ENCODE peak calls at places on chromosomes 12 and 14, in nine cellular contexts. N is fibroblast of lung, V is breast epithelium, U is body of pancreas, Q is heart left ventricle, R is psoas muscle, T is HCT116, X is Peyer's patch, Y is upper lobe of right lung. A is an unnamed sample. For H3K27me3, the result is how much of the 10 kb centered on the place peaks cover.

GRCh38 chr12:108112815-108113556 is 16.1 kb upstream of the WSCD2 start:
- DNase-seq in N (no peak), V (no peak), U (no peak), Q (no peak), R (peak), T (no peak), X (no peak), Y (no peak), A (no peak)

GRCh38 chr12:120468271-120468845 is 1.2 kb downstream of the SRSF9 start:
- DNase-seq in N (peak), V (no peak), U (peak), Q (peak), R (peak), T (no peak), X (peak), Y (peak), A (no peak)

GRCh38 chr12:102438047-102438822 is 42.1 kb downstream of the IGF1 start:
- DNase-seq in N (peak), V (no peak), U (no peak), Q (no peak), R (no peak), T (no peak), X (no peak), Y (no peak), A (no peak)

GRCh38 chr12:69321356-69321755 is 26.8 kb upstream of the LYZ start:
- DNase-seq in N (no peak), V (no peak), U (no peak), Q (no peak), R (no peak), T (no peak), X (no peak), Y (no peak), A (no peak)

GRCh38 chr12:118188690-118189371 is 52.9 kb downstream of the PEBP1 start:
- DNase-seq in N (peak), V (no peak), U (no peak), Q (peak), R (peak), T (no peak), X (no peak), Y (no peak), A (no peak)

GRCh38 chr12:109524466-109525278 is 47.2 kb downstream of the UBE3B start:
- DNase-seq in N (no peak), V (no peak), U (no peak), Q (no peak), R (no peak), T (no peak), X (no peak), Y (no peak), A (no peak)

GRCh38 chr12:48336564-48336963 is 14.2 kb downstream of the ZNF641 start:
- DNase-seq in N (no peak), V (no peak), U (no peak), Q (no peak), R (no peak), T (no peak), X (no peak), Y (no peak), A (peak)

GRCh38 chr12:7351177-7351576 is 47.3 kb downstream of the ACSM4 start:
- DNase-seq in N (no peak), V (no peak), U (no peak), Q (no peak), R (no peak), T (no peak), X (no peak), Y (no peak), A (no peak)

GRCh38 chr12:47312794-47313426 is 233.2 kb upstream of the AMIGO2 start:
- DNase-seq in N (no peak), V (no peak), U (peak), Q (no peak), R (no peak), T (no peak), X (peak), Y (no peak), A (no peak)

GRCh38 chr14:24241829-24242443 is 487 bp downstream of the TINF2 start:
- DNase-seq in N (peak), V (peak), U (peak), Q (peak), R (peak), T (peak), X (peak), Y (peak), A (peak)

GRCh38 chr12:46660276-46660675 is 165.5 kb downstream of the SLC38A4 start:
- DNase-seq in N (peak), V (no peak), U (no peak), Q (no peak), R (no peak), T (no peak), X (no peak), Y (no peak), A (peak)

GRCh38 chr12:94829552-94829951 is 173.9 kb downstream of the NDUFA12 start:
- DNase-seq in N (no peak), V (no peak), U (no peak), Q (no peak), R (no peak), T (no peak), X (no peak), Y (no peak), A (peak)

GRCh38 chr12:80101126-80101525 is 1.8 kb downstream of the OTOGL start:
- DNase-seq in N (peak), V (no peak), U (no peak), Q (no peak), R (no peak), T (no peak), X (no peak), Y (no peak), A (peak)

GRCh38 chr14:32102152-32102787 is 25.2 kb downstream of the ARHGAP5 start:
- DNase-seq in N (peak), V (no peak), U (no peak), Q (no peak), R (no peak), T (no peak), X (no peak), Y (no peak), A (no peak)

DNA sequence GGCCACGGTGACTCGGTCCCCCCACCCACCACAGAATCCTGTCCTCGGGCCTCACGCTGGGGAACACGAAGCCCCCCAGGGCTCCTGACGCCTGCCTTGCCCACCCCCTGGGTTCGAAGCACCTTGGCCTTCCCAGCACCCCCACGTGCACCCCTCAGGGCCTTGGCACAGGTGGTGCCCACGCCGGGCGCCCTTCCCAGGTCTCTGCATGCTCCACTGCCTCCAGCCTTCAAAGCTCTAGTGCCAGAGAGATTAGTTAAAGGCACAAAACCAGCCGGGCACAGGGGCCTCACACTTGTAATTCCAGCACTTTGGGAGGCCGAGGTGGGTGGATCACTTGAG is 61.8 kb downstream of the NOC4L start:
- DNase-seq in N (no peak), V (no peak), U (no peak), Q (no peak), R (no peak), T (no peak), X (no peak), Y (no peak), A (no peak)
- H3K27me3 ChIP-seq in N (under half), V (half or more), U (under half), Q (half or more), R (half or more), T (under half), X (under half), Y (under half), A (under half)

GRCh38 chr14:41873379-41874034 is 266.8 kb downstream of the LRFN5 start:
- DNase-seq in N (peak), V (no peak), U (no peak), Q (no peak), R (no peak), T (no peak), X (no peak), Y (no peak), A (no peak)

GRCh38 chr14:41872906-41873305 is 266.2 kb downstream of the LRFN5 start:
- DNase-seq in N (peak), V (no peak), U (no peak), Q (no peak), R (no peak), T (no peak), X (no peak), Y (no peak), A (no peak)

DNA sequence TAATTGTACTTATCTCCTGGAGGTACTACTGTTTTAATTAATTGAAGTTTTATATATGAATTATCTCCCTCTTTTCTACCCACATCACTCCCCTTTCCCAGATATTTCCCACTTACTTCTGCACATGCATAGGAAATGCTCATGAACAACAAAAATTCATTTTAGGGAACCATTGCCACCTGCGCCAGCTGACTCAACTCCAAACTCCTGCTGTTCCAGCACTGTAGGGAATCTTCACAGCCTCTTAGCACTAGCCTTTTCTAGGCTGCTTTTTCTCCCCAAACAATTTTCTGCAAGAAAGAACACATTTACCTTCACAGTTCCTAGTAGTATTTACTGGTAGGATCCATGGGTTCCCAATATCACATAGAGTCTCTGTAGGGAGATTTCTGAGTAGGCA is 268.4 kb downstream of the LRFN5 start:
- DNase-seq in N (no peak), V (no peak), U (no peak), Q (no peak), R (no peak), T (no peak), X (no peak), Y (no peak), A (no peak)
- TF ChIP-seq CTCF in N (no peak), V (no peak), U (no peak), Q (no peak), R (no peak), T (no peak), X (no peak), Y (no peak), A (no peak)

GRCh38 chr12:92558806-92559205 is 144.0 kb upstream of the PLEKHG7 start:
- DNase-seq in N (peak), V (no peak), U (no peak), Q (no peak), R (no peak), T (no peak), X (no peak), Y (no peak), A (peak)

GRCh38 chr12:92558241-92558773 is 144.5 kb upstream of the PLEKHG7 start:
- DNase-seq in N (no peak), V (no peak), U (no peak), Q (no peak), R (no peak), T (no peak), X (no peak), Y (no peak), A (no peak)

GRCh38 chr12:92556622-92557421 is 146.0 kb upstream of the PLEKHG7 start:
- DNase-seq in N (no peak), V (no peak), U (no peak), Q (no peak), R (no peak), T (no peak), X (no peak), Y (no peak), A (no peak)

GRCh38 chr12:92556141-92556540 is 146.6 kb upstream of the PLEKHG7 start:
- DNase-seq in N (no peak), V (no peak), U (no peak), Q (no peak), R (no peak), T (no peak), X (no peak), Y (no peak), A (no peak)

GRCh38 chr12:92557422-92557724 is 145.4 kb upstream of the PLEKHG7 start:
- DNase-seq in N (no peak), V (no peak), U (no peak), Q (no peak), R (no peak), T (no peak), X (no peak), Y (no peak), A (no peak)
- H3K4me3 ChIP-seq in N (no peak), V (no peak), U (no peak), Q (no peak), R (no peak), T (no peak), X (no peak), Y (no peak), A (no peak)

GRCh38 chr14:77273796-77274195 is 2.8 kb upstream of the NGB start:
- DNase-seq in N (no peak), V (no peak), U (no peak), Q (no peak), R (no peak), T (no peak), X (no peak), Y (no peak), A (no peak)

GRCh38 chr14:77272261-77272660 is 1.3 kb upstream of the NGB start:
- DNase-seq in N (no peak), V (no peak), U (no peak), Q (no peak), R (no peak), T (no peak), X (no peak), Y (no peak), A (no peak)

GRCh38 chr14:77270361-77271112 is 469 bp downstream of the NGB start:
- DNase-seq in N (no peak), V (no peak), U (no peak), Q (no peak), R (no peak), T (no peak), X (no peak), Y (no peak), A (no peak)

GRCh38 chr14:77268989-77269595 is 1.9 kb downstream of the NGB start:
- DNase-seq in N (no peak), V (no peak), U (no peak), Q (no peak), R (no peak), T (no peak), X (no peak), Y (no peak), A (peak)

GRCh38 chr14:77271113-77271710 is at the start of gene NGB:
- DNase-seq in N (no peak), V (no peak), U (no peak), Q (no peak), R (no peak), T (no peak), X (no peak), Y (no peak), A (no peak)
- H3K27me3 ChIP-seq in N (under half), V (under half), U (under half), Q (under half), R (under half), T (under half), X (under half), Y (under half), A (under half)

GRCh38 chr12:113860950-113861349 is 105.2 kb downstream of the RBM19 start:
- DNase-seq in N (peak), V (no peak), U (no peak), Q (no peak), R (no peak), T (no peak), X (no peak), Y (no peak), A (peak)

GRCh38 chr12:113858828-113859386 is 107.2 kb downstream of the RBM19 start:
- DNase-seq in N (no peak), V (no peak), U (no peak), Q (no peak), R (no peak), T (no peak), X (no peak), Y (no peak), A (peak)

GRCh38 chr12:113861708-113862312 is 104.3 kb downstream of the RBM19 start:
- DNase-seq in N (peak), V (no peak), U (no peak), Q (no peak), R (no peak), T (no peak), X (no peak), Y (no peak), A (no peak)

GRCh38 chr12:113862570-113863454 is 103.3 kb downstream of the RBM19 start:
- DNase-seq in N (peak), V (no peak), U (no peak), Q (no peak), R (no peak), T (no peak), X (no peak), Y (no peak), A (peak)

GRCh38 chr12:113860059-113860820 is 105.9 kb downstream of the RBM19 start:
- DNase-seq in N (no peak), V (no peak), U (no peak), Q (no peak), R (no peak), T (no peak), X (no peak), Y (no peak), A (no peak)
- TF ChIP-seq CTCF in N (no peak), V (no peak), U (no peak), Q (no peak), R (no peak), T (no peak), X (no peak), Y (no peak), A (no peak)

GRCh38 chr12:6334359-6334758 is 7.5 kb downstream of the TNFRSF1A start:
- DNase-seq in N (no peak), V (no peak), U (no peak), Q (no peak), R (no peak), T (no peak), X (no peak), Y (no peak), A (no peak)
- H3K4me3 ChIP-seq in N (no peak), V (no peak), U (no peak), Q (no peak), R (peak), T (no peak), X (peak), Y (no peak), A (no peak)

GRCh38 chr14:23114669-23115491 is 4.2 kb downstream of the CEBPE start:
- DNase-seq in N (peak), V (no peak), U (no peak), Q (no peak), R (peak), T (peak), X (no peak), Y (no peak), A (peak)

GRCh38 chr14:23113346-23114119 is 5.5 kb downstream of the CEBPE start:
- DNase-seq in N (peak), V (no peak), U (no peak), Q (no peak), R (no peak), T (no peak), X (no peak), Y (no peak), A (no peak)

GRCh38 chr14:23114120-23114458 is 5.0 kb downstream of the CEBPE start:
- DNase-seq in N (no peak), V (no peak), U (no peak), Q (no peak), R (no peak), T (no peak), X (no peak), Y (no peak), A (no peak)

GRCh38 chr14:23115918-23116317 is 3.1 kb downstream of the CEBPE start:
- DNase-seq in N (no peak), V (no peak), U (no peak), Q (no peak), R (no peak), T (no peak), X (no peak), Y (no peak), A (no peak)

GRCh38 chr14:23115492-23115850 is 3.6 kb downstream of the CEBPE start:
- DNase-seq in N (no peak), V (no peak), U (no peak), Q (no peak), R (no peak), T (no peak), X (no peak), Y (no peak), A (no peak)
- H3K27me3 ChIP-seq in N (under half), V (under half), U (under half), Q (under half), R (under half), T (under half), X (under half), Y (under half), A (under half)

GRCh38 chr12:18861287-18861858 is 123.5 kb downstream of the CAPZA3 start:
- DNase-seq in N (peak), V (no peak), U (no peak), Q (no peak), R (no peak), T (peak), X (no peak), Y (no peak), A (peak)
- TF ChIP-seq CTCF in N (peak), V (peak), U (peak), Q (peak), R (peak), T (peak), X (no peak), Y (peak), A (peak)

DNA sequence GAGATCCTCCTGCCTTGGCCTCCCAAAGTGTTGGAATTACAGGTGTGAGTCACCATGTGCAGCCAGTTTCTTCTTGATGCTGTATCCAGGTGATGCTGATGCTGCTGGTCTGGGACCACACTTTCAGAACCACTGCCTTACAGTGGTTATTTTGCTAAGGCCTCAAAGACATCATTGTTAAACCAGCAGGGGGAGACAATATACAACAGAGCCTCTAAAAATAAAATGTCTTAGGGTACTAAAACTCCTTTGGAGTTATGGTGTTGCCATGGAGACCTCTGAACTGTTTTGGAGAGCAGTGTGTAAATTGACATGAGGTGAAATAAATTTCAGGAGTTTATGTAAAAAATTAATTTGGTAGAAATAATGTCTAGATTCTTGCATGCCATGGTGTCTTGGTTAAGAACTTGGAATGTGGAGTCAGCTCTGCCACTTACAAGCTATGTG is 1.1 kb upstream of the ARG2 start:
- DNase-seq in N (peak), V (no peak), U (no peak), Q (peak), R (no peak), T (no peak), X (no peak), Y (no peak), A (peak)
- H3K4me3 ChIP-seq in N (no peak), V (no peak), U (no peak), Q (no peak), R (no peak), T (no peak), X (no peak), Y (no peak), A (no peak)

GRCh38 chr14:104129556-104129955 is 8.8 kb upstream of the KIF26A start:
- DNase-seq in N (no peak), V (no peak), U (no peak), Q (no peak), R (no peak), T (no peak), X (no peak), Y (no peak), A (no peak)
- H3K27me3 ChIP-seq in N (under half), V (under half), U (under half), Q (under half), R (under half), T (under half), X (under half), Y (under half), A (under half)

A was measured in bronchial epithelial cell.